ENCODE peak calls at places on chromosomes 13 and 19, in five cellular contexts. Z is MM.1S, F is fibroblast of lung, X is H9, H is mammary epithelial cell. L is an unnamed sample.

GRCh38 chr13:24159921-24160324 is 597 bp upstream of the SPATA13 start:
- DNase-seq in Z (no peak), F (no peak), X (peak; percentile 48), H (no peak), L (no peak)

GRCh38 chr13:110564472-110564985 is 3.0 kb upstream of the RAB20 start:
- DNase-seq in Z (no peak), F (no peak), X (no peak), H (no peak), L (no peak)

GRCh38 chr13:54852831-54853230 is 1824.2 kb downstream of the OLFM4 start:
- DNase-seq in Z (no peak), F (no peak), X (no peak), H (no peak), L (no peak)

GRCh38 chr19:6586056-6586455 is 4.9 kb downstream of the CD70 start:
- DNase-seq in Z (no peak), F (no peak), X (no peak), H (no peak), L (no peak)

GRCh38 chr19:7230826-7231225 is 63.4 kb downstream of the INSR start:
- DNase-seq in Z (no peak), F (no peak), X (no peak), H (no peak), L (no peak)

GRCh38 chr13:49444517-49445395 is 682 bp downstream of the SETDB2 start:
- DNase-seq in Z (peak; percentile 42), F (peak; percentile 69), X (no peak), H (peak; percentile 52), L (peak; percentile 63)

GRCh38 chr19:55220525-55220924 is 8.0 kb downstream of the TMEM86B start:
- DNase-seq in Z (no peak), F (no peak), X (peak; percentile 60), H (no peak), L (no peak)

GRCh38 chr19:48511800-48512503 is at the start of gene LMTK3:
- DNase-seq in Z (no peak), F (peak; percentile 22), X (peak; percentile 77), H (no peak), L (peak; percentile 26)

GRCh38 chr19:6568816-6569215 is 22.1 kb downstream of the CD70 start:
- DNase-seq in Z (no peak), F (no peak), X (no peak), H (no peak), L (no peak)

GRCh38 chr19:12764698-12765097 is 10.7 kb downstream of the HOOK2 start:
- DNase-seq in Z (no peak), F (no peak), X (no peak), H (no peak), L (no peak)

GRCh38 chr13:24053505-24054251 is 106.8 kb upstream of the SPATA13 start:
- DNase-seq in Z (peak; percentile 86), F (peak; percentile 63), X (peak; percentile 87), H (peak; percentile 74), L (peak; percentile 42)

GRCh38 chr19:19053508-19054314 is 10.1 kb upstream of the SLC25A42 start:
- DNase-seq in Z (peak; percentile 55), F (peak; percentile 63), X (peak; percentile 72), H (no peak), L (no peak)

GRCh38 chr13:52707375-52707774 is 32.2 kb downstream of the CNMD start:
- DNase-seq in Z (no peak), F (no peak), X (no peak), H (no peak), L (no peak)

GRCh38 chr13:44093607-44094583 is 214.2 kb downstream of the LACC1 start:
- DNase-seq in Z (no peak), F (peak; percentile 54), X (no peak), H (no peak), L (no peak)

GRCh38 chr13:85137516-85137915 is 661.7 kb downstream of the SLITRK6 start:
- DNase-seq in Z (no peak), F (no peak), X (no peak), H (peak; percentile 32), L (no peak)

GRCh38 chr13:75366380-75367280 is 115.3 kb downstream of the TBC1D4 start:
- DNase-seq in Z (no peak), F (no peak), X (no peak), H (no peak), L (no peak)
- H3K9ac ChIP-seq in Z (no peak overlapping the region), F (no peak overlapping the region), X (no peak overlapping the region), H (peak overlapping the region; percentile 33), L (peak overlapping the region; percentile 83)

DNA sequence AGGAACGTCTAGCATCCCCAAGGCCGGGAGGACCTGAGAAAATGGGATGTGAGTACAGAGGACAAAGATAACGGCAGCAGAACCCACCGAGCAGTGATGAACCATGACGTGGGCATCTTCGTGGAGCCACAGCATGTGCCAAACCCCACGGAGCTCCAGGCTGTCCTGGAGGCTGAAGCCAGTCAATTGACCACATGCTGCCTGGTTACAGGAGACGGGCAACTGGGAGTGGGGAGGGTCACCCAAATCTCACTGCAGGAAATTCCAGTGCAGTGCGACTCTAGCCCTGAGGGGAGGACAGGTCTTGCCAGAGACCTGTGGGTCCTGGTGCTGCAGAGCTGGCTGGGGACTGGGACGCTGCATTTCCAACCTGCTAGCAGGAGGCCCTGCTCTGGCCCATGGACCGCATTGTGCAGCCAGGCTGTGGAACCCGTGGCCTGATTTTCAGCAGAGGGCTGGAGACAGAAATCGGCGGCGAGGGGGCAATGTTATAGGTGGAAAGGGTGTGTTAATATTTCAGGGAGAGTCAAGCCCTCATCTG is 3.2 kb upstream of the GRTP1 start:
- DNase-seq in Z (no peak), F (no peak), X (no peak), H (no peak), L (no peak)
- H2AFZ ChIP-seq in Z (no peak overlapping the region), F (no peak overlapping the region), X (no peak overlapping the region), H (no peak overlapping the region), L (no peak overlapping the region)

GRCh38 chr13:100879255-100879654 is 204.7 kb upstream of the TMTC4 start:
- DNase-seq in Z (no peak), F (no peak), X (no peak), H (no peak), L (no peak)

GRCh38 chr13:100887729-100888151 is 213.1 kb upstream of the TMTC4 start:
- DNase-seq in Z (no peak), F (peak; percentile 46), X (no peak), H (no peak), L (peak; percentile 76)

GRCh38 chr13:100880166-100880565 is 205.6 kb upstream of the TMTC4 start:
- DNase-seq in Z (no peak), F (no peak), X (no peak), H (no peak), L (no peak)

GRCh38 chr13:100881291-100881864 is 206.8 kb upstream of the TMTC4 start:
- DNase-seq in Z (no peak), F (no peak), X (no peak), H (no peak), L (no peak)

GRCh38 chr13:100883453-100883852 is 208.9 kb upstream of the TMTC4 start:
- DNase-seq in Z (no peak), F (no peak), X (no peak), H (no peak), L (no peak)
- TF ChIP-seq CTCF in Z (no peak), F (no peak), X (no peak), H (no peak), L (no peak)

DNA sequence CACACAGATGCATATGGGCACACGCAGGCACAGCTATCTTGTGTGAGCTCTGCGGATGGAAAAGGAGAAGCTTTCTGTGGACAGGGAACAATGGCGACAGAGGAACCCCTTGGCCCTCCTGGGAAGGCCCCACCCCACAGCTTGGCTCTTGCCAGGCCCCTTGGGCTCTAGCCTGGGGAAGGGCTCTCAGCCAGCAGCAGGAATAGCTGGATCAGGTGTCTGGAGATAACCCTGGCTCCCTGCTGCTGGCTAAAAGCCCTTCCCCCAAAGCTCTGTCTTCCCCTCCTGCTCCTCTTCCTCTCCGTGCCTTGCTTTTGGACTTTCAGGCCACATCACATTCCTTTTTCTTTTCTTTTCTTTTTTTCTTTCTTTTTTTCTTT is 24.3 kb downstream of the CEBPA start:
- DNase-seq in Z (no peak), F (no peak), X (no peak), H (no peak), L (no peak)
- H3K9ac ChIP-seq in Z (no peak overlapping the region), F (no peak overlapping the region), X (no peak overlapping the region), H (no peak overlapping the region), L (no peak overlapping the region)

GRCh38 chr19:33434090-33434885 is 60.8 kb downstream of the CEBPG start:
- DNase-seq in Z (no peak), F (no peak), X (no peak), H (no peak), L (no peak)

GRCh38 chr19:33437351-33438015 is 64.0 kb downstream of the CEBPG start:
- DNase-seq in Z (no peak), F (no peak), X (no peak), H (no peak), L (no peak)

GRCh38 chr19:33436360-33437345 is 63.1 kb downstream of the CEBPG start:
- DNase-seq in Z (no peak), F (no peak), X (no peak), H (no peak), L (no peak)

GRCh38 chr19:33435706-33436359 is 62.3 kb downstream of the CEBPG start:
- DNase-seq in Z (no peak), F (no peak), X (no peak), H (no peak), L (no peak)

GRCh38 chr19:33434886-33435705 is 61.6 kb downstream of the CEBPG start:
- DNase-seq in Z (no peak), F (peak; percentile 19), X (no peak), H (no peak), L (peak; percentile 17)
- H2AFZ ChIP-seq in Z (no peak overlapping the region), F (no peak overlapping the region), X (no peak overlapping the region), H (no peak overlapping the region), L (peak overlapping the region; percentile 69)

DNA sequence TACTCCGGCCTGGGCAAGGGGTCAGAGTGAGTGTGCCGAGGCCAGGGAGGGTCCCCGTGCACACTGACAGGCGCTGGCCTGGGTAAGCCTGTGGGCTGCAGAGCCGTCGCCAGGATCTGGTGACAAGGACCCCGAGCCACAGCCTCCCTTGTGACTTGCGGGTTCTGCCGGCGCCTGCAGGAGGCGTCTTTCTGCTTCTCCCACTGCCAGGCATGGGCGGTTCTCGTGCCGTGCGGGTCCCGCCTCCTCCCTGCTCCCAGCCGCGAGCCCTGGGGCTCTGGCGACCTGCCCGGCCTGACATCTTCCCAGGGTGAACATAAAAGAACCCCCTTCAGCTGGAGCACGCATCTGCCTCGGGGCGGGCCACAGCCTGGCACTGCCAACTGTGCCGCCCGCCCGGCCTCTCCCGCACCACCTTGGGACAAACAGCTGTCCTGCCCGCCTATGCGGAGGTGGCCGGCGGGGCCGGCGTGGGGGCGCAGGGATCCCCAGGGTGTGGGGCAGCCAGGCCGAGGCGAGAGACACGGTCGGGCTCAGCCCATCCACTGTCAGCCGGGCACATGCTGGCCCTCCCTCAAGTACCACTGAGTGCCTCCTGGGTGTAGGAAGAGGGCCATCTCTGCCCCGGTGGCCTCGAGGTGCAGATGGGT is 1.5 kb upstream of the HCN2 start:
- DNase-seq in Z (peak; percentile 52), F (peak; percentile 77), X (peak; percentile 92), H (peak; percentile 75), L (no peak)
- TF ChIP-seq CTCF in Z (peak; percentile 58), F (peak; percentile 46), X (peak; percentile 72), H (peak; percentile 75), L (no peak)

GRCh38 chr19:3671680-3672574 is 28.3 kb downstream of the PIP5K1C start:
- DNase-seq in Z (no peak), F (peak; percentile 25), X (no peak), H (no peak), L (peak; percentile 25)

GRCh38 chr19:3672993-3673392 is 27.3 kb downstream of the PIP5K1C start:
- DNase-seq in Z (no peak), F (no peak), X (no peak), H (no peak), L (no peak)

GRCh38 chr19:3673506-3674439 is 26.5 kb downstream of the PIP5K1C start:
- DNase-seq in Z (no peak), F (no peak), X (no peak), H (no peak), L (no peak)

GRCh38 chr19:3670796-3671679 is 29.2 kb downstream of the PIP5K1C start:
- DNase-seq in Z (no peak), F (peak; percentile 88), X (no peak), H (no peak), L (peak; percentile 54)

GRCh38 chr19:3672575-3672948 is 27.7 kb downstream of the PIP5K1C start:
- DNase-seq in Z (no peak), F (no peak), X (no peak), H (no peak), L (no peak)
- H3K9ac ChIP-seq in Z (no peak overlapping the region), F (no peak overlapping the region), X (no peak overlapping the region), H (no peak overlapping the region), L (peak overlapping the region; percentile 81)